ENCODE peak calls at places on chromosome 21, in six cellular contexts. M is HCT116, R is K562, Z is GM23338, N is A549, I is HepG2. V is an unnamed sample. For H3K4me1, the result is how much of the 10 kb centered on the place peaks cover.

GRCh38 chr21:31553461-31553860 is 106.0 kb upstream of the SOD1 start:
- DNase-seq in M (no peak), R (no peak), Z (no peak), N (no peak), I (no peak), V (no peak)

GRCh38 chr21:36703626-36704280 is 4.8 kb downstream of the SIM2 start:
- DNase-seq in M (no peak), R (no peak), Z (no peak), N (no peak), I (no peak), V (no peak)

GRCh38 chr21:41507521-41508414 is at the start of gene TMPRSS2:
- DNase-seq in M (no peak), R (no peak), Z (peak), N (no peak), I (no peak), V (no peak)

GRCh38 chr21:23968722-23969647 is 1638.3 kb downstream of the MRPL39 start:
- DNase-seq in M (no peak), R (peak), Z (peak), N (no peak), I (no peak), V (peak)

GRCh38 chr21:17359781-17360180 is 153.1 kb upstream of the CXADR start:
- DNase-seq in M (no peak), R (no peak), Z (no peak), N (no peak), I (no peak), V (no peak)

GRCh38 chr21:40020651-40021050 is 153.4 kb downstream of the PCP4 start:
- DNase-seq in M (no peak), R (no peak), Z (no peak), N (no peak), I (no peak), V (no peak)

GRCh38 chr21:22900511-22900910 is 1902.3 kb downstream of the NCAM2 start:
- DNase-seq in M (no peak), R (no peak), Z (no peak), N (no peak), I (no peak), V (no peak)

GRCh38 chr21:39537571-39537970 is 75.2 kb upstream of the B3GALT5 start:
- DNase-seq in M (no peak), R (no peak), Z (peak), N (no peak), I (no peak), V (no peak)

GRCh38 chr21:29175408-29176147 is 45.1 kb downstream of the MAP3K7CL start:
- DNase-seq in M (no peak), R (no peak), Z (no peak), N (no peak), I (peak), V (no peak)

GRCh38 chr21:39441502-39442475 is 3.8 kb downstream of the LCA5L start:
- DNase-seq in M (peak), R (peak), Z (peak), N (peak), I (peak), V (peak)

GRCh38 chr21:40717008-40717407 is 129.9 kb downstream of the DSCAM start:
- DNase-seq in M (no peak), R (no peak), Z (no peak), N (no peak), I (no peak), V (no peak)

GRCh38 chr21:36388835-36389234 is 3.6 kb downstream of the CHAF1B start:
- DNase-seq in M (no peak), R (no peak), Z (peak), N (no peak), I (no peak), V (no peak)

GRCh38 chr21:41373769-41374168 is 11.9 kb downstream of the MX2 start:
- DNase-seq in M (no peak), R (no peak), Z (no peak), N (no peak), I (no peak), V (no peak)

GRCh38 chr21:40568756-40569155 is 278.2 kb downstream of the DSCAM start:
- DNase-seq in M (no peak), R (no peak), Z (no peak), N (no peak), I (no peak), V (no peak)

GRCh38 chr21:37149411-37149810 is 76.4 kb downstream of the TTC3 start:
- DNase-seq in M (no peak), R (no peak), Z (no peak), N (no peak), I (peak), V (no peak)

GRCh38 chr21:41651830-41652229 is 115.0 kb downstream of the RIPK4 start:
- DNase-seq in M (no peak), R (no peak), Z (no peak), N (no peak), I (no peak), V (no peak)

GRCh38 chr21:40253112-40253511 is 385.9 kb downstream of the PCP4 start:
- DNase-seq in M (no peak), R (no peak), Z (no peak), N (no peak), I (no peak), V (no peak)

GRCh38 chr21:28644762-28645161 is 347.9 kb downstream of the LTN1 start:
- DNase-seq in M (no peak), R (no peak), Z (no peak), N (no peak), I (no peak), V (no peak)

GRCh38 chr21:34880401-34880800 is 168.7 kb downstream of the RUNX1 start:
- DNase-seq in M (no peak), R (no peak), Z (no peak), N (no peak), I (no peak), V (no peak)

GRCh38 chr21:34875830-34876229 is 173.3 kb downstream of the RUNX1 start:
- DNase-seq in M (no peak), R (no peak), Z (no peak), N (no peak), I (no peak), V (no peak)

GRCh38 chr21:34877485-34878128 is 171.5 kb downstream of the RUNX1 start:
- DNase-seq in M (no peak), R (no peak), Z (no peak), N (no peak), I (no peak), V (no peak)

GRCh38 chr21:34878940-34879339 is 170.2 kb downstream of the RUNX1 start:
- DNase-seq in M (no peak), R (no peak), Z (no peak), N (no peak), I (no peak), V (no peak)

GRCh38 chr21:34878501-34878900 is 170.6 kb downstream of the RUNX1 start:
- DNase-seq in M (no peak), R (no peak), Z (no peak), N (no peak), I (peak), V (no peak)
- TF ChIP-seq REST in M (no peak), R (no peak), Z (no peak), N (no peak), I (no peak), V (no peak)

GRCh38 chr21:33028271-33028670 is 2.5 kb downstream of the OLIG2 start:
- DNase-seq in M (no peak), R (no peak), Z (peak), N (no peak), I (no peak), V (no peak)
- H3K4me1 ChIP-seq in M (under half), R (under half), Z (under half), N (under half), I (under half), V (under half)

DNA sequence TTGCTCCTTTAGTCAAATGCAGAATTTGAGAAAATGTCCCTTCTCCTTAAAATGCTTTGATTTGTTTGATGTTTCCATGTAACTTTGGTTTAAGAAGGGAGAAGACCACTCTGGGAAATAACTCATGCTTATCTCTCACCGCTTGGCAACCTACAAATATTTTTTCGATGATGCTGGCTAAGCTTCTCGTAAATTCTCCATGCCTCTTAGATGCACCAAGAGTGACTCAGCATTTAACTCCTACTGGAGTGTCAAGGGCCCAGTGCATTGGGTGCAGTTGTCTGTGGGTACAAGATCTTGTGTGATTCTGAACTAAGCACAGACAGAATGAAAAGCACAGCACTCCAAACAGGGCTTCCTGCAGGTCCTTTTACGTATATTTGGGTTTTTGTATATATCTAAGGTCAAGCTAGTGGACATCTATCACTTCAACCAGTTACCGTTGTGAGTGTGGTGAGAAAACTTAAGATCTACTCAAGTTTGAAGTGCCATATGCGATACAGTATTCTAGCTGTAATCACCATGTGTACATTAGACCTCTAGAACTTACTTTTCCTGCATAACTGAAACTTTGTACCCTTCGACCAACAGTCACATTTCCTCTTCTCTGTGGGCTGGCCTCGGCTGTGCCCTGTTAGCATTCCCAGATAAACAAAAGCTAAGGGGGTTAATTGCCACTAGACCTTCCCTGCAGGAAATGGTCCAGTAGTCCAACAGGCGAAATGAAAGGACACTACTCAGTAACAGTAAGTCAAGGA is 55.8 kb downstream of the COL18A1 start:
- DNase-seq in M (no peak), R (no peak), Z (no peak), N (no peak), I (peak), V (no peak)
- TF ChIP-seq REST in M (no peak), R (no peak), Z (no peak), N (no peak), I (no peak), V (no peak)

GRCh38 chr21:34803792-34804440 is 135.1 kb downstream of the CLIC6 start:
- DNase-seq in M (no peak), R (no peak), Z (no peak), N (no peak), I (no peak), V (no peak)
- H3K4me1 ChIP-seq in M (half or more), R (under half), Z (under half), N (half or more), I (half or more), V (under half)

DNA sequence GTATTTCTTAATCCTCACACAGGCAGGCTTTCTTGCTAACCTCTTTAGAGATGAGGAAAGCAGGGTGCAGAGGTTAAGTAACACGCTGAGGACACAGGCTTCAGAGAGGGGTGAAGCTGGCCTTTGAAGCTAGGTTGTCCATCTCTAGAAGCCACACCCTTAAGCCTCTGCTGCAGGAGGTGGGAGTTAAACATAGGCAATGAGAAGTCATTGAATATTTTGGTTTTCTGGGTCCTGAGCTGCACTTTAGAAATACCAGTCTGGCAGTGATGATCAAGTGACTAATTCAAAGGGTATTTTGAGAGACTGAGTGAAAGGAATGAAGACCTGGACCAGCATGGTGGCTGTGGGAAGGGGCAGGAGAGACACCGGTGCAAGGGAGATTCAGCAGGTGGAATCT is 9.9 kb downstream of the KCNJ15 start:
- DNase-seq in M (no peak), R (no peak), Z (no peak), N (no peak), I (no peak), V (no peak)
- TF ChIP-seq REST in M (no peak), R (no peak), Z (no peak), N (no peak), I (no peak), V (no peak)

GRCh38 chr21:43921602-43921978 is 56.6 kb downstream of the AGPAT3 start:
- DNase-seq in M (no peak), R (no peak), Z (peak), N (no peak), I (peak), V (no peak)
- H3K4me1 ChIP-seq in M (under half), R (under half), Z (under half), N (under half), I (half or more), V (under half)

GRCh38 chr21:38236232-38236631 is 20.6 kb upstream of the KCNJ15 start:
- DNase-seq in M (no peak), R (no peak), Z (peak), N (no peak), I (no peak), V (no peak)
- TF ChIP-seq REST in M (no peak), R (no peak), Z (no peak), N (no peak), I (no peak), V (no peak)

GRCh38 chr21:44027607-44028286 is 15.6 kb downstream of the TRAPPC10 start:
- DNase-seq in M (no peak), R (no peak), Z (no peak), N (no peak), I (no peak), V (no peak)

GRCh38 chr21:44020551-44020950 is 8.4 kb downstream of the TRAPPC10 start:
- DNase-seq in M (no peak), R (no peak), Z (no peak), N (no peak), I (no peak), V (no peak)

GRCh38 chr21:44021064-44021463 is 9.0 kb downstream of the TRAPPC10 start:
- DNase-seq in M (no peak), R (no peak), Z (no peak), N (no peak), I (peak), V (no peak)

GRCh38 chr21:44024895-44025353 is 12.8 kb downstream of the TRAPPC10 start:
- DNase-seq in M (no peak), R (peak), Z (peak), N (no peak), I (no peak), V (no peak)

DNA sequence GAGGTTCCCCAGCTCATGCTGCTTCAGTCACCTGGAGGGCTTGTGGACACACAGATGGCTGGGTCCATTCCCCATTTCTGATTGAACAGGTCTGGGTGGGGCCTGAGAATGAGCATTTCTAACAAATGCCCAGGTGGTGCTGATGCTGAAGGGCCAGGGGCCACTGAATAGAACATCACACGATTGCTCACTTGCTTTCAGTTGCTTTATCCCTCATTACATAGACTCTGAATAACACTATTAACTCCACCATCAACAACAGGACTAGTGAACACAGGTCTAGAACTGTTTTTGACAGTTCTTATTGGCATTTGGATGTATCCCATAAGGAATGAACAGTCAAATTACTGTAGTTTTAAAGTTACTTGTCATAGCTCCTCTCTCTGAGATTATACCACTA is 12.1 kb downstream of the TRAPPC10 start:
- DNase-seq in M (no peak), R (no peak), Z (no peak), N (no peak), I (no peak), V (no peak)
- H3K4me1 ChIP-seq in M (under half), R (half or more), Z (under half), N (under half), I (under half), V (under half)

GRCh38 chr21:33655591-33656221 is 13.4 kb downstream of the ITSN1 start:
- DNase-seq in M (peak), R (peak), Z (peak), N (peak), I (no peak), V (peak)

GRCh38 chr21:33651965-33652680 is 9.8 kb downstream of the ITSN1 start:
- DNase-seq in M (no peak), R (no peak), Z (peak), N (no peak), I (no peak), V (no peak)

GRCh38 chr21:33650929-33651505 is 8.7 kb downstream of the ITSN1 start:
- DNase-seq in M (no peak), R (no peak), Z (peak), N (no peak), I (no peak), V (no peak)

GRCh38 chr21:33657124-33657842 is 15.0 kb downstream of the ITSN1 start:
- DNase-seq in M (no peak), R (no peak), Z (no peak), N (no peak), I (no peak), V (no peak)

GRCh38 chr21:33654412-33654811 is 12.1 kb downstream of the ITSN1 start:
- DNase-seq in M (no peak), R (no peak), Z (no peak), N (no peak), I (no peak), V (no peak)
- TF ChIP-seq REST in M (no peak), R (no peak), Z (no peak), N (no peak), I (no peak), V (no peak)

V was measured in Panc1.